ENCODE peak calls at places on chromosomes 5 and 9, in nine cellular contexts. U is GM13976; K is GM13977; G is esophagus muscularis mucosa; N is astrocyte of the spinal cord; P is fibroblast of villous mesenchyme; W is AG04449; Y is CD14-positive monocyte; F is activated CD8-positive, alpha-beta T cell treated with anti-CD3 and anti-CD28 coated beads for 36 hours. D is an unnamed sample.

GRCh38 chr5:54990751-54991349 is 5.5 kb upstream of the ESM1 start:
- DNase-seq in P (peak), K (no peak), N (peak), U (no peak), Y (no peak), W (peak), F (no peak), G (no peak), D (peak)

GRCh38 chr9:128116104-128117083 is 11.1 kb downstream of the PTGES2 start:
- DNase-seq in P (no peak), F (no peak), Y (peak), U (no peak), K (no peak), W (no peak), N (no peak), G (no peak), D (no peak)

GRCh38 chr5:55141945-55142690 is 17.9 kb upstream of the GPX8 start:
- DNase-seq in G (peak), N (no peak), P (no peak), W (no peak), F (peak), Y (no peak), K (no peak), U (no peak), D (no peak)

GRCh38 chr5:132487841-132488555 is 2.6 kb downstream of the IRF1 start:
- DNase-seq in N (no peak), P (no peak), G (peak), W (no peak), F (peak), K (no peak), U (peak), Y (peak), D (no peak)

GRCh38 chr5:39355324-39355723 is 9.0 kb downstream of the C9 start:
- DNase-seq in K (no peak), U (no peak), P (peak), W (no peak), N (no peak), Y (no peak), G (no peak), F (no peak), D (no peak)

GRCh38 chr9:87113892-87114291 is 166.6 kb upstream of the GAS1 start:
- DNase-seq in N (no peak), W (no peak), P (no peak), Y (no peak), U (no peak), K (no peak), G (no peak), F (no peak), D (no peak)

GRCh38 chr5:102856374-102856748 is 101.3 kb downstream of the PAM start:
- DNase-seq in Y (no peak), G (no peak), N (peak), P (peak), U (no peak), W (peak), F (no peak), K (no peak), D (no peak)

GRCh38 chr5:91359957-91360609 is 23.0 kb downstream of the ARRDC3 start:
- DNase-seq in U (no peak), W (no peak), P (no peak), F (no peak), G (peak), N (peak), K (no peak), Y (no peak), D (no peak)

GRCh38 chr5:33696413-33696812 is 195.4 kb downstream of the ADAMTS12 start:
- DNase-seq in F (no peak), K (no peak), U (no peak), Y (no peak), P (no peak), G (no peak), N (no peak), W (no peak), D (no peak)

GRCh38 chr5:179623906-179624741 is 653 bp upstream of the HNRNPH1 start:
- DNase-seq in U (peak), Y (peak), P (peak), G (no peak), N (peak), F (peak), K (peak), W (no peak), D (no peak)

GRCh38 chr5:89117131-89117644 is 234.2 kb upstream of the MEF2C start:
- DNase-seq in P (no peak), G (no peak), W (no peak), F (no peak), Y (no peak), U (peak), K (peak), N (no peak), D (no peak)

GRCh38 chr5:73564018-73564417 is 1.4 kb downstream of the ANKRA2 start:
- DNase-seq in U (no peak), N (no peak), K (no peak), Y (no peak), F (no peak), P (peak), G (no peak), W (no peak), D (no peak)

GRCh38 chr9:109632817-109633216 is 134.7 kb upstream of the PTPN3 start:
- DNase-seq in K (no peak), G (no peak), P (no peak), W (no peak), U (no peak), F (no peak), Y (no peak), N (no peak), D (no peak)

GRCh38 chr9:108093773-108094675 is 604.5 kb upstream of the KLF4 start:
- DNase-seq in N (peak), P (no peak), W (no peak), K (no peak), F (no peak), U (no peak), G (peak), Y (no peak), D (no peak)

GRCh38 chr9:136244116-136244775 is 1.4 kb downstream of the QSOX2 start:
- DNase-seq in K (peak), N (no peak), U (peak), G (no peak), F (peak), W (no peak), P (no peak), Y (no peak), D (no peak)

GRCh38 chr9:89005323-89005722 is 14.1 kb downstream of the S1PR3 start:
- DNase-seq in F (no peak), K (no peak), Y (no peak), P (no peak), U (no peak), N (no peak), G (peak), W (no peak), D (no peak)

GRCh38 chr5:77076961-77077820 is 9.9 kb downstream of the ZBED3 start:
- DNase-seq in F (peak), G (no peak), P (peak), Y (peak), K (peak), U (peak), W (no peak), N (peak), D (no peak)

GRCh38 chr5:178454308-178454707 is 135.9 kb downstream of the COL23A1 start:
- DNase-seq in P (no peak), Y (no peak), G (no peak), W (no peak), F (no peak), U (no peak), K (no peak), N (no peak), D (no peak)

GRCh38 chr9:118836891-118837290 is 532.3 kb downstream of the BRINP1 start:
- DNase-seq in N (no peak), Y (no peak), P (no peak), W (no peak), U (no peak), K (no peak), G (no peak), F (no peak), D (no peak)

GRCh38 chr5:40606077-40606765 is 73.5 kb upstream of the PTGER4 start:
- DNase-seq in W (no peak), P (no peak), N (no peak), U (no peak), K (no peak), G (no peak), Y (no peak), F (no peak), D (no peak)

GRCh38 chr5:176473335-176474006 is 25.3 kb downstream of the FAF2 start:
- DNase-seq in Y (no peak), K (no peak), F (no peak), G (no peak), U (no peak), W (no peak), N (no peak), P (no peak), D (no peak)

GRCh38 chr9:93509084-93509483 is 55.7 kb upstream of the FAM120AOS start:
- DNase-seq in K (no peak), N (no peak), U (no peak), W (no peak), Y (no peak), F (no peak), G (no peak), P (no peak), D (no peak)

GRCh38 chr5:14148890-14149671 is 5.9 kb downstream of the TRIO start:
- DNase-seq in P (no peak), F (no peak), W (no peak), G (no peak), Y (no peak), U (no peak), N (no peak), K (no peak), D (no peak)

GRCh38 chr9:126885089-126885753 is 24.8 kb downstream of the ZBTB34 start:
- DNase-seq in U (no peak), P (no peak), G (no peak), F (no peak), Y (no peak), K (no peak), W (no peak), N (no peak), D (no peak)

GRCh38 chr9:98806394-98807069 is 938 bp upstream of the GALNT12 start:
- DNase-seq in U (no peak), F (no peak), P (peak), N (no peak), Y (no peak), G (no peak), W (no peak), K (no peak), D (no peak)

GRCh38 chr9:88535932-88536324 is 950 bp downstream of the NXNL2 start:
- DNase-seq in G (no peak), W (no peak), K (no peak), N (no peak), P (no peak), F (no peak), Y (no peak), U (no peak), D (no peak)

GRCh38 chr5:139633295-139634027 is 14.7 kb upstream of the CXXC5 start:
- DNase-seq in K (peak), N (peak), U (peak), G (peak), F (peak), Y (peak), W (no peak), P (peak), D (no peak)

GRCh38 chr5:90865194-90865593 is 306.6 kb downstream of the ADGRV1 start:
- DNase-seq in K (no peak), G (no peak), N (no peak), P (no peak), W (no peak), F (no peak), U (no peak), Y (no peak), D (no peak)

GRCh38 chr5:137733922-137734695 is 1.8 kb downstream of the KLHL3 start:
- DNase-seq in N (no peak), W (no peak), P (peak), U (no peak), Y (no peak), F (no peak), K (no peak), G (no peak), D (no peak)

GRCh38 chr5:160925281-160925680 is 73.3 kb upstream of the ATP10B start:
- DNase-seq in F (no peak), Y (no peak), N (no peak), G (no peak), W (no peak), P (no peak), U (no peak), K (no peak), D (no peak)

GRCh38 chr5:177389368-177390169 is 5.3 kb downstream of the SLC34A1 start:
- DNase-seq in U (peak), F (peak), Y (peak), N (peak), K (peak), G (no peak), W (peak), P (peak), D (no peak)

GRCh38 chr5:87121315-87122170 is 146.1 kb upstream of the RASA1 start:
- DNase-seq in G (no peak), N (peak), Y (no peak), P (peak), W (peak), F (peak), K (peak), U (peak), D (peak)

GRCh38 chr5:15009420-15009819 is 137.8 kb upstream of the ANKH start:
- DNase-seq in W (no peak), P (peak), F (no peak), N (peak), K (no peak), U (no peak), Y (no peak), G (no peak), D (peak)

GRCh38 chr9:135036861-135037465 is 50.5 kb upstream of the OLFM1 start:
- DNase-seq in W (no peak), G (no peak), Y (no peak), F (no peak), K (no peak), U (no peak), N (no peak), P (no peak), D (no peak)

GRCh38 chr9:135034106-135034505 is 53.4 kb upstream of the OLFM1 start:
- DNase-seq in W (no peak), P (no peak), G (no peak), U (no peak), F (no peak), Y (no peak), K (no peak), N (no peak), D (no peak)

GRCh38 chr9:135037521-135038250 is 49.8 kb upstream of the OLFM1 start:
- DNase-seq in Y (no peak), G (no peak), K (no peak), W (no peak), P (no peak), F (no peak), N (no peak), U (no peak), D (no peak)

GRCh38 chr9:135038331-135038730 is 49.1 kb upstream of the OLFM1 start:
- DNase-seq in G (no peak), N (no peak), F (no peak), K (no peak), P (no peak), W (no peak), Y (no peak), U (no peak), D (no peak)

DNA sequence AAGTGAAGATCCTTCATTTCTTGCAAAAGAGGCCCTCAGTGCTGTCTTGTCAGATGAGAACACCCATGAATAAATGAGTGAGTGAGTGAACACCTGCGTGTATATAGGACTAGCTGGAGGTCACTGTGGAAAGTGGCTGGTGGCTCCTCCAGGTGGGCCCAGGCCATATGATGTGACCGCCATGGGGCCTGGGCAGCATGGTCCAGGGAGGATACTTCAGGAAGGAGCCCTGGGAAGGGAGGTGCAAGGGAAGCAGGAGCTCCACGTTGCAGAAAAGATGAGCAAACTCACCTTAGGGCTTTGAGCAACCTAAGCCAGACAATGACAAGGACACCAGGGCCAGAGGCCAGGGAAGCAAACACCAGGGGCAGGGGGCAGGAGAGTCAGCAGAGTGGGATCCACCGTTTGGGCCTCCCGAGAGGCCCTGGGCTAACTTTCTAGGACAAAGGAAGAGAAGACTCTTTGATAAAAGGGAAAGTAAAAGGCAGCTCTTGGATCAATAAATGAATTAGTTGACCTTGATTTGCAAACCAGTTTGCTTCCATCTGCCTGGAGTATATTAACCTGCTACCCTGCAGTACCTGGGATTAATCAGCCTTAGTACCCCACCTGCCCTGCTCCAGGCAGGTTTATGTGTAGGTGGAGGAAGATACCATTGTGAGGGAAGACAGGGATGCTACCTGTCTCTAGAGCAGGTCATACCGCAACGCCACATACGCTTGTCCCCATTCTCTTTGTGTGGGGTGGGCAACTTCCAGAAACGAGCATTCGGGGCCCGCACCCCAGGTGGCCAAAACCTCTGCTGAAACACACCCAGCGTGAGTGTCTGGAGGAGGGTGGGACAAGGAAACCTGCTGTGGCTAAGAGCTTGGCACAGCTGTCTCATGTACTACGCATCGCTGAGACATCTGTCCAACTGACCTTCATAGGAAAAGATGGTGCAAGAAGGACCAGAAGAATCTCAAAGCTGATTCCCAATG is 51.4 kb upstream of the OLFM1 start:
- DNase-seq in U (no peak), Y (no peak), P (no peak), G (no peak), W (no peak), N (no peak), F (no peak), K (no peak), D (no peak)
- TF ChIP-seq CTCF in U (no peak), Y (no peak), P (no peak), G (no peak), W (no peak), N (no peak), F (no peak), K (no peak), D (no peak)

GRCh38 chr9:132670816-132671371 is 630 bp downstream of the GTF3C4 start:
- DNase-seq in P (peak), F (peak), Y (no peak), W (no peak), G (no peak), K (peak), U (no peak), N (no peak), D (no peak)

GRCh38 chr9:132673355-132673754 is 3.1 kb downstream of the GTF3C4 start:
- DNase-seq in G (no peak), F (peak), W (no peak), Y (no peak), N (peak), P (peak), K (no peak), U (no peak), D (no peak)

GRCh38 chr9:132670359-132670815 is at the start of gene GTF3C4:
- DNase-seq in F (peak), G (peak), K (peak), U (peak), W (no peak), N (no peak), P (no peak), Y (peak), D (peak)

GRCh38 chr9:132671620-132672412 is 1.6 kb downstream of the GTF3C4 start:
- DNase-seq in K (no peak), Y (no peak), P (peak), W (no peak), F (no peak), G (no peak), U (no peak), N (no peak), D (no peak)

DNA sequence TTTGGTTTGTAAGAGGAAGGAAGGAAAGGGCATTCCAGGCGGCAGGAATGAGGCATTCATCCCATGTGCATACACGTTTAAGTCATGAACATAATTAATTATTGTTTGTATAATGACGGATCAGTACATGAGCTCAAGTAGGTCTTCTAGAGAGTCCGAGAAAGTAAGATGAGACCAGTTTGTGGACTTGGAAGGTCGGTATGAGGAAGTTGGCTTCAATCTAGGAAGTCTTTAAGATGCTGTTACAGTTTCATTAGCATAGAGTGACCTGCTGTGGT is 2.1 kb downstream of the GTF3C4 start:
- DNase-seq in G (no peak), Y (no peak), K (no peak), F (no peak), W (no peak), P (peak), N (no peak), U (no peak), D (no peak)
- TF ChIP-seq CTCF in G (no peak), Y (no peak), K (no peak), F (no peak), W (peak), P (peak), N (no peak), U (no peak), D (no peak)

GRCh38 chr9:7912037-7912535 is 112.5 kb upstream of the DMAC1 start:
- DNase-seq in N (no peak), P (no peak), Y (no peak), K (no peak), F (no peak), W (no peak), U (no peak), G (no peak), D (no peak)
- TF ChIP-seq CTCF in N (no peak), P (no peak), Y (no peak), K (no peak), F (no peak), W (no peak), U (no peak), G (no peak), D (no peak)

GRCh38 chr5:37838152-37838932 is 1.5 kb downstream of the GDNF start:
- DNase-seq in W (no peak), N (peak), K (peak), G (no peak), P (peak), U (peak), Y (no peak), F (no peak), D (no peak)

GRCh38 chr5:37841223-37841622 is 1.4 kb upstream of the GDNF start:
- DNase-seq in K (no peak), P (peak), N (no peak), Y (no peak), G (no peak), W (no peak), U (no peak), F (no peak), D (no peak)

GRCh38 chr5:37840036-37840909 is at the start of gene GDNF:
- DNase-seq in U (peak), N (peak), G (no peak), P (peak), F (no peak), Y (no peak), K (peak), W (no peak), D (no peak)

GRCh38 chr5:37838933-37839341 is 904 bp downstream of the GDNF start:
- DNase-seq in W (no peak), K (peak), N (peak), Y (no peak), P (no peak), G (no peak), F (no peak), U (peak), D (no peak)

GRCh38 chr5:37839441-37840035 is 303 bp downstream of the GDNF start:
- DNase-seq in W (no peak), F (no peak), N (no peak), K (peak), Y (no peak), P (peak), G (no peak), U (peak), D (no peak)
- TF ChIP-seq CTCF in W (no peak), F (no peak), N (no peak), K (no peak), Y (no peak), P (no peak), G (no peak), U (no peak), D (no peak)

DNA sequence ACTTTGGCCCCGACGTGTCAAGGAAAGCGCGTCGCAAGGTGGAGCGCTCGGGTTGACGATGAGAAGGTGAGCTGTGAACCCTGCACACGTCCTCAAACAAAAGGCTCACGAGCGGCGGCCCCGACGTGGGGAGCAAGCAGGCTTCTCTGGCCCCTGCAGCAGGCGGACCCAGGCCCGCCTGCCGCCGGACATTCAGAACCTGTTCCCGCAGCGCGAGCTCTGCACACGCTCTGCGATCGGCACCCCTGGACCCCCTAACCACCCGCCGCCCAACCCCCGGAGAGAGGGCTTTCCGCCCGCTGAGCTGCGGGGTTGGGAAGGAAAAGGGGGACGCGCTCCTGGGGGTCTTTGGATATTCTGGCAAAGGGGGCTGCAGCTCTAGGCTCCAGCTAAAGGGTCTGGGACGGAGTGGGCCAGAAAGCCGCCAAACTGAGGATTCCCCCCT is 1.2 kb downstream of the FBN2 start:
- DNase-seq in G (no peak), W (no peak), N (no peak), F (no peak), U (no peak), P (peak), Y (no peak), K (no peak), D (no peak)
- TF ChIP-seq CTCF in G (no peak), W (peak), N (peak), F (no peak), U (no peak), P (no peak), Y (no peak), K (no peak), D (peak)

GRCh38 chr5:129094087-129094923 is at the start of gene ISOC1:
- DNase-seq in N (peak), F (peak), P (peak), U (peak), G (peak), Y (peak), W (peak), K (peak), D (peak)
- TF ChIP-seq CTCF in N (no peak), F (no peak), P (no peak), U (no peak), G (no peak), Y (no peak), W (peak), K (peak), D (peak)